ENCODE peak calls at places on chromosome 15, in four cellular contexts. Y is AG08395, S is BJ, Z is midbrain. R is an unnamed sample.

GRCh38 chr15:65336767-65337435 is 32.4 kb downstream of the RNU5B-1 start:
- DNase-seq in Z (no peak), Y (no peak), S (no peak), R (no peak)

GRCh38 chr15:83978588-83978987 is 257.0 kb upstream of the GOLGA6L4 start:
- DNase-seq in S (no peak), Y (no peak), Z (no peak), R (peak)

GRCh38 chr15:68429691-68430470 is 2.1 kb downstream of the ITGA11 start:
- DNase-seq in Y (peak), S (no peak), Z (no peak), R (no peak)

GRCh38 chr15:101004986-101005747 is 86.0 kb downstream of the LRRK1 start:
- DNase-seq in Y (no peak), S (no peak), Z (no peak), R (no peak)

GRCh38 chr15:40313531-40314398 is 6.0 kb upstream of the PLCB2 start:
- DNase-seq in Y (peak), S (no peak), Z (no peak), R (peak)

GRCh38 chr15:39946862-39947261 is 12.9 kb downstream of the EIF2AK4 start:
- DNase-seq in Y (peak), Z (no peak), S (no peak), R (no peak)

GRCh38 chr15:89130194-89130593 is 41.9 kb downstream of the ABHD2 start:
- DNase-seq in Z (no peak), Y (no peak), S (no peak), R (peak)

GRCh38 chr15:74429784-74430141 is 4.0 kb downstream of the SEMA7A start:
- DNase-seq in S (no peak), Z (no peak), Y (no peak), R (no peak)

GRCh38 chr15:80093854-80094418 is 34.5 kb downstream of the ZFAND6 start:
- DNase-seq in S (no peak), Y (no peak), Z (no peak), R (peak)

GRCh38 chr15:33716025-33716424 is 252.3 kb upstream of the CHRM5 start:
- DNase-seq in Y (no peak), S (no peak), Z (no peak), R (no peak)

GRCh38 chr15:89822030-89822429 is 7.4 kb upstream of the ANPEP start:
- DNase-seq in S (no peak), Z (no peak), Y (peak), R (no peak)

GRCh38 chr15:43529587-43530345 is 12.4 kb downstream of the MAP1A start:
- DNase-seq in S (no peak), Z (no peak), Y (no peak), R (no peak)

GRCh38 chr15:100373942-100374341 is 32.2 kb upstream of the ADAMTS17 start:
- DNase-seq in Y (no peak), Z (no peak), S (no peak), R (no peak)

GRCh38 chr15:101280007-101280406 is 2.7 kb upstream of the SELENOS start:
- DNase-seq in Z (no peak), S (no peak), Y (no peak), R (no peak)

GRCh38 chr15:35444557-35445204 is 101.3 kb downstream of the DPH6 start:
- DNase-seq in S (no peak), Z (peak), Y (peak), R (peak)